ENCODE peak calls at places on chromosome X, in ten cellular contexts. X is choroid plexus epithelial cell, B is aorta, V is AG09309, M is AG04450, L is lower lobe of right lung, N is stomach, E is GM12865, I is mucosa of descending colon, Y is endodermal cell. G is an unnamed sample.

GRCh38 chrX:115372026-115372610 is 82.6 kb downstream of the LUZP4 start:
- DNase-seq in X (peak), B (no peak), V (no peak), M (no peak), L (no peak), N (no peak), E (no peak), I (no peak), Y (peak), G (peak)

GRCh38 chrX:30804462-30804861 is 84.6 kb downstream of the TAB3 start:
- DNase-seq in X (no peak), B (no peak), V (no peak), M (no peak), L (no peak), N (no peak), E (no peak), I (no peak), Y (no peak), G (no peak)

GRCh38 chrX:41148553-41148952 is 63.3 kb downstream of the USP9X start:
- DNase-seq in X (peak), B (no peak), V (no peak), M (peak), L (no peak), N (no peak), E (no peak), I (no peak), Y (no peak), G (no peak)

GRCh38 chrX:68433981-68434299 is 645 bp upstream of the OPHN1 start:
- DNase-seq in X (no peak), B (no peak), V (no peak), M (no peak), L (no peak), N (no peak), E (no peak), I (no peak), Y (no peak), G (no peak)

GRCh38 chrX:66553973-66554372 is 84.9 kb downstream of the EDA2R start:
- DNase-seq in X (no peak), B (no peak), V (no peak), M (no peak), L (no peak), N (no peak), E (no peak), I (no peak), Y (no peak), G (peak)

GRCh38 chrX:68307767-68308166 is 125.5 kb downstream of the OPHN1 start:
- DNase-seq in X (peak), B (no peak), V (peak), M (peak), L (no peak), N (no peak), E (no peak), I (no peak), Y (no peak), G (no peak)

GRCh38 chrX:6026980-6027379 is 201.7 kb downstream of the NLGN4X start:
- DNase-seq in X (no peak), B (no peak), V (no peak), M (no peak), L (no peak), N (no peak), E (no peak), I (no peak), Y (no peak), G (no peak)

GRCh38 chrX:14359727-14360126 is 169.6 kb upstream of the GLRA2 start:
- DNase-seq in X (no peak), B (no peak), V (no peak), M (no peak), L (no peak), N (no peak), E (no peak), I (no peak), Y (no peak), G (no peak)

GRCh38 chrX:46444011-46444410 is 101.2 kb downstream of the ZNF674 start:
- DNase-seq in X (peak), B (no peak), V (peak), M (peak), L (no peak), N (no peak), E (no peak), I (no peak), Y (peak), G (no peak)

GRCh38 chrX:136671006-136671610 is 23.1 kb downstream of the CD40LG start:
- DNase-seq in X (no peak), B (no peak), V (no peak), M (no peak), L (no peak), N (no peak), E (peak), I (no peak), Y (no peak), G (no peak)
- H3K4me3 ChIP-seq in X (no peak), B (no peak), V (no peak), M (no peak), L (no peak), N (no peak), E (no peak), I (no peak), Y (no peak), G (no peak)

GRCh38 chrX:119676949-119677653 is 15.9 kb downstream of the SEPTIN6 start:
- DNase-seq in X (no peak), B (no peak), V (no peak), M (no peak), L (no peak), N (no peak), E (no peak), I (no peak), Y (no peak), G (no peak)

GRCh38 chrX:119682019-119682989 is 10.7 kb downstream of the SEPTIN6 start:
- DNase-seq in X (no peak), B (no peak), V (no peak), M (no peak), L (no peak), N (no peak), E (peak), I (no peak), Y (no peak), G (no peak)

GRCh38 chrX:119673336-119673735 is 19.6 kb downstream of the SEPTIN6 start:
- DNase-seq in X (no peak), B (no peak), V (no peak), M (no peak), L (no peak), N (no peak), E (no peak), I (no peak), Y (no peak), G (no peak)

GRCh38 chrX:119672252-119672825 is 20.6 kb downstream of the SEPTIN6 start:
- DNase-seq in X (peak), B (no peak), V (no peak), M (no peak), L (no peak), N (no peak), E (no peak), I (no peak), Y (no peak), G (peak)

GRCh38 chrX:119677654-119677981 is 15.3 kb downstream of the SEPTIN6 start:
- DNase-seq in X (no peak), B (no peak), V (no peak), M (no peak), L (no peak), N (no peak), E (no peak), I (no peak), Y (no peak), G (no peak)
- H3K4me3 ChIP-seq in X (no peak), B (no peak), V (no peak), M (no peak), L (no peak), N (no peak), E (peak), I (no peak), Y (no peak), G (no peak)

GRCh38 chrX:15737188-15737956 is 698 bp upstream of the CA5B start:
- DNase-seq in X (no peak), B (no peak), V (no peak), M (no peak), L (no peak), N (no peak), E (peak), I (no peak), Y (no peak), G (no peak)
- H3K4me3 ChIP-seq in X (peak), B (peak), V (peak), M (no peak), L (peak), N (peak), E (peak), I (no peak), Y (peak), G (peak)

GRCh38 chrX:103831803-103832544 is at the start of gene RAB9B:
- DNase-seq in X (peak), B (peak), V (no peak), M (no peak), L (peak), N (peak), E (no peak), I (peak), Y (peak), G (no peak)
- H3K4me3 ChIP-seq in X (peak), B (peak), V (peak), M (peak), L (peak), N (peak), E (peak), I (no peak), Y (peak), G (peak)

GRCh38 chrX:47649302-47649701 is 1.1 kb downstream of the ELK1 start:
- DNase-seq in X (no peak), B (no peak), V (no peak), M (no peak), L (no peak), N (no peak), E (no peak), I (no peak), Y (no peak), G (no peak)
- H3K4me3 ChIP-seq in X (peak), B (peak), V (peak), M (peak), L (peak), N (peak), E (peak), I (no peak), Y (peak), G (peak)

GRCh38 chrX:146259207-146259606 is 441.6 kb downstream of the SLITRK2 start:
- DNase-seq in X (no peak), B (no peak), V (no peak), M (no peak), L (no peak), N (no peak), E (no peak), I (no peak), Y (no peak), G (no peak)

DNA sequence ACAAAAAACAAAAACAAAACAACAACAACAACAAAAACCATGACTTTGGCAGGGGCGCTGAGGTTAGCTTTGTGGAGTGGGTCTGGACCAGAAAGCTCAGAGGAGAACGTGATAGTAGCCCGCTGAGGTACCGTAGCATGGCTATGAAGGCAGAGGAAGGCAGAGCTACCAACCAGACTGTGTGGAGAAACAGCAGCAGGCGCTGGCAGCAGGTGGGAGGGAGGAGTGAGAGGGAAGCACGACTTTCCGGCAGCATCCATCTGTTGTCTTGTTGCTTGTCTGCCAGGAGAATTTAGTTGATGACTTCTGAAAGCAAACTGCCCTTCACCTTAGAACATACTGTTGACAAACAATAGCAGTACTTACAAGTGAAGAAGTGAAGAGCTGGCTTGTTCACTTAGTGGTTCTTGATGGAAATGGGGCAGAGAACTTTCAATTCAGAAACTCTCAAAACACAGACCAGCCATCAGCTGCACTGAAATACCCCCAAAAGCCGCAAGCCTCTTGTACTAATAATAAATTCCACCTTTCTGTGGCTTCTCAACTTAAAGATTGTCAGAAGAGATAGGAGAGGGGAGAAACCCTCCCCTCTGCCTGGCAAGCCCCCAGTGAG is 447.2 kb downstream of the SLITRK2 start:
- DNase-seq in X (no peak), B (no peak), V (no peak), M (no peak), L (no peak), N (no peak), E (no peak), I (no peak), Y (no peak), G (no peak)
- H3K4me3 ChIP-seq in X (no peak), B (no peak), V (no peak), M (no peak), L (no peak), N (no peak), E (no peak), I (no peak), Y (no peak), G (no peak)

GRCh38 chrX:50067435-50068292 is 133.1 kb downstream of the AKAP4 start:
- DNase-seq in X (peak), B (no peak), V (no peak), M (no peak), L (peak), N (no peak), E (no peak), I (peak), Y (peak), G (no peak)
- H3K4me3 ChIP-seq in X (peak), B (no peak), V (no peak), M (no peak), L (no peak), N (no peak), E (no peak), I (no peak), Y (peak), G (no peak)

DNA sequence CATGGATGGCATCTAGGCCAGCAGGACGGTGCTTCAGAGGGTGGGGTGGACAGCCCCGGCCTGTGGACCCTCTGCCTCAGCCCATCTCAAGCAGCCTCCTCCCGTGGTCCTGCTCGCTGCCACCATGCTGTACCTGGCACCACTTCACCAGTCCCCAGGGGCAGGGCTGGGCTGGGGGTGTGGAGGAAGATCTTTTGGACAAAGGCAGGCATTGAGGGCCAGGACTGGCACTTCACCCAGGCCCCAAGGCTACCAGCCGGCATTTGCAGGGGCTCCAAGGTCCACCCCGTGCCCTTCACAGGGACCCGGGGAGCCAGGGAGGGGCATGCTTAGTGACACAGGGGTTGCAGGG is 713 bp downstream of the PLXNB3 start:
- DNase-seq in X (no peak), B (peak), V (no peak), M (no peak), L (peak), N (no peak), E (no peak), I (no peak), Y (peak), G (no peak)
- H3K4me3 ChIP-seq in X (no peak), B (no peak), V (peak), M (peak), L (peak), N (peak), E (no peak), I (no peak), Y (no peak), G (peak)

G was measured in LNCaP clone FGC.